ENCODE peak calls at places on chromosome 2, in five cellular contexts. E is astrocyte of the cerebellum, U is IMR-90, Z is adrenal gland, P is astrocyte. V is an unnamed sample.

GRCh38 chr2:119579457-119580295 is 35.4 kb downstream of the CFAP221 start:
- DNase-seq in Z (no peak), E (no peak), P (no peak), U (no peak), V (no peak)

GRCh38 chr2:13522917-13523821 is 806.4 kb downstream of the TRIB2 start:
- DNase-seq in P (peak; percentile 71), E (peak; percentile 47), Z (no peak), U (no peak), V (no peak)

GRCh38 chr2:199464614-199465352 is 7.0 kb upstream of the SATB2 start:
- DNase-seq in E (no peak), U (no peak), P (no peak), Z (no peak), V (no peak)

GRCh38 chr2:48107326-48107925 is 201.1 kb upstream of the FBXO11 start:
- DNase-seq in P (peak; percentile 49), Z (no peak), E (peak; percentile 20), U (peak; percentile 77), V (peak; percentile 77)

GRCh38 chr2:29311458-29311857 is 196.2 kb downstream of the CLIP4 start:
- DNase-seq in U (no peak), E (no peak), Z (no peak), P (no peak), V (no peak)

GRCh38 chr2:183243760-183244159 is 119.5 kb downstream of the NUP35 start:
- DNase-seq in E (no peak), U (no peak), Z (no peak), P (no peak), V (no peak)

GRCh38 chr2:68637047-68637446 is 6.3 kb upstream of the PROKR1 start:
- DNase-seq in E (no peak), P (no peak), U (no peak), Z (no peak), V (no peak)

GRCh38 chr2:70541481-70542020 is 12.1 kb downstream of the TGFA start:
- DNase-seq in E (no peak), P (peak; percentile 42), Z (no peak), U (no peak), V (no peak)

GRCh38 chr2:224650815-224651439 is 65.2 kb downstream of the CCDC195 start:
- DNase-seq in E (peak; percentile 39), U (peak; percentile 56), P (peak; percentile 25), Z (no peak), V (peak; percentile 52)

GRCh38 chr2:54903736-54904554 is 146.3 kb downstream of the RTN4 start:
- DNase-seq in P (peak; percentile 99), E (peak; percentile 93), Z (no peak), U (peak; percentile 99), V (peak; percentile 96)

GRCh38 chr2:44169155-44169898 is 652 bp downstream of the PPM1B start:
- DNase-seq in U (peak; percentile 37), P (peak; percentile 23), Z (peak; percentile 56), E (peak; percentile 13), V (peak; percentile 48)

GRCh38 chr2:55277310-55277709 is 8.3 kb upstream of the MTIF2 start:
- DNase-seq in U (no peak), E (no peak), P (no peak), Z (no peak), V (no peak)

GRCh38 chr2:110770308-110770695 is 37.9 kb downstream of the ACOXL start:
- DNase-seq in U (no peak), E (no peak), Z (no peak), P (no peak), V (no peak)

GRCh38 chr2:37779123-37779522 is 107.7 kb upstream of the CDC42EP3 start:
- DNase-seq in Z (no peak), U (peak; percentile 59), E (no peak), P (no peak), V (no peak)

GRCh38 chr2:239206851-239207250 is 194.0 kb downstream of the HDAC4 start:
- DNase-seq in Z (no peak), P (no peak), E (no peak), U (no peak), V (no peak)

GRCh38 chr2:230891509-230891908 is 26.8 kb downstream of the ITM2C start:
- DNase-seq in U (no peak), Z (no peak), E (no peak), P (no peak), V (no peak)

GRCh38 chr2:195003926-195004325 is 653.1 kb upstream of the SLC39A10 start:
- DNase-seq in U (no peak), Z (no peak), E (no peak), P (no peak), V (no peak)

GRCh38 chr2:172606285-172606684 is 50.4 kb downstream of the PDK1 start:
- DNase-seq in Z (no peak), P (peak; percentile 11), E (no peak), U (peak; percentile 54), V (no peak)

GRCh38 chr2:102185347-102185746 is 1.5 kb upstream of the IL1RL2 start:
- DNase-seq in Z (no peak), U (no peak), E (no peak), P (no peak), V (peak; percentile 77)

GRCh38 chr2:95402370-95403203 is at the start of gene FAHD2A:
- DNase-seq in U (peak; percentile 84), P (peak; percentile 72), Z (peak; percentile 97), E (peak; percentile 71), V (peak; percentile 86)

GRCh38 chr2:213188533-213188867 is 37.1 kb upstream of the IKZF2 start:
- DNase-seq in U (no peak), Z (no peak), P (no peak), E (no peak), V (no peak)

GRCh38 chr2:219517954-219518778 is 3.9 kb downstream of the ASIC4 start:
- DNase-seq in U (no peak), E (no peak), Z (no peak), P (no peak), V (no peak)

GRCh38 chr2:185780890-185781289 is 42.3 kb downstream of the FSIP2 start:
- DNase-seq in U (no peak), Z (no peak), P (no peak), E (no peak), V (no peak)

GRCh38 chr2:81658227-81658626 is 1353.7 kb upstream of the LRRTM1 start:
- DNase-seq in P (peak; percentile 16), U (peak; percentile 15), E (no peak), Z (no peak), V (no peak)

GRCh38 chr2:62775367-62775668 is 69.8 kb downstream of the EHBP1 start:
- DNase-seq in E (no peak), Z (no peak), P (no peak), U (no peak), V (no peak)

GRCh38 chr2:56185582-56186046 is 1.8 kb downstream of the CCDC85A start:
- DNase-seq in U (no peak), E (no peak), Z (no peak), P (peak; percentile 42), V (peak; percentile 67)

DNA sequence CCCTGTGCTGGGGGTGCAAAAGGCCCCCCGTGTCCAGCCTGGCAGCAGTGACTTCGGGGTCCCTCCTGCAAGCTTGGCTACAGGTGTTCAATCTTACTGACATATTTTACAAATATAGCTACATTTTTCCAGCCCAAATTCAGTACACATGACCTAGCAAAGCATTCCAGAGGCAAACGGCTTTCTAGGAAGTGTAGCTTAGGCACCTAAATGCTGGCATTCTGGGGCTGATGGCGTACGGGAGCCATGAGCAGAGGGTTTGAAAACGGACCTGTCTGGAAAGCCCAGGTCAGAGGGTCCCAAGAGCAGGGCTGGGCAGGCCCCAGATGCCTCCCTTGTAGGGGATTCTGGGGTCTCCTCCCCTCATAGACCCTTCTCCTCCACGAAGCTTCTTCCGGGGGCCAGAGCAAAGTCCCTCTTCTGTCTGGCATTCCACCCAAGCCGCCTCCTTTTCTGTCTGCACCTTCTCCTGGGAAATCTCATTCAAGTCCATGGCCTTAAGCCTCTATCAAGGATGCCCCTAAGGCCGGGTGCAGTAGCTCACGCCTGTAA is 63.3 kb upstream of the ASAP2 start:
- DNase-seq in U (no peak), P (peak; percentile 12), E (no peak), Z (no peak), V (no peak)
- H3K4me3 ChIP-seq in U (no peak overlapping the region), P (no peak overlapping the region), E (peak overlapping the region; percentile 19), Z (peak overlapping the region; percentile 18), V (peak overlapping the region; percentile 23)

GRCh38 chr2:18435425-18436037 is 124.9 kb downstream of the RDH14 start:
- DNase-seq in U (peak; percentile 79), Z (no peak), E (peak; percentile 66), P (peak; percentile 41), V (peak; percentile 88)
- TF ChIP-seq CTCF in U (peak; percentile 75), Z (peak; percentile 58), E (peak; percentile 40), P (peak; percentile 69), V (peak; percentile 63)

GRCh38 chr2:85729825-85730510 is 23.8 kb upstream of the ATOH8 start:
- DNase-seq in Z (no peak), P (no peak), E (no peak), U (no peak), V (no peak)

GRCh38 chr2:85730686-85731085 is 23.1 kb upstream of the ATOH8 start:
- DNase-seq in U (no peak), E (no peak), Z (no peak), P (no peak), V (no peak)

GRCh38 chr2:85727798-85728197 is 26.0 kb upstream of the ATOH8 start:
- DNase-seq in U (no peak), Z (no peak), E (no peak), P (no peak), V (no peak)

GRCh38 chr2:85728883-85729824 is 24.6 kb upstream of the ATOH8 start:
- DNase-seq in P (no peak), U (peak; percentile 72), E (peak; percentile 50), Z (peak; percentile 90), V (peak; percentile 89)

GRCh38 chr2:85728342-85728741 is 25.4 kb upstream of the ATOH8 start:
- DNase-seq in Z (no peak), E (no peak), U (no peak), P (no peak), V (no peak)
- H3K4me3 ChIP-seq in Z (no peak overlapping the region), E (no peak overlapping the region), U (no peak overlapping the region), P (no peak overlapping the region), V (no peak overlapping the region)

DNA sequence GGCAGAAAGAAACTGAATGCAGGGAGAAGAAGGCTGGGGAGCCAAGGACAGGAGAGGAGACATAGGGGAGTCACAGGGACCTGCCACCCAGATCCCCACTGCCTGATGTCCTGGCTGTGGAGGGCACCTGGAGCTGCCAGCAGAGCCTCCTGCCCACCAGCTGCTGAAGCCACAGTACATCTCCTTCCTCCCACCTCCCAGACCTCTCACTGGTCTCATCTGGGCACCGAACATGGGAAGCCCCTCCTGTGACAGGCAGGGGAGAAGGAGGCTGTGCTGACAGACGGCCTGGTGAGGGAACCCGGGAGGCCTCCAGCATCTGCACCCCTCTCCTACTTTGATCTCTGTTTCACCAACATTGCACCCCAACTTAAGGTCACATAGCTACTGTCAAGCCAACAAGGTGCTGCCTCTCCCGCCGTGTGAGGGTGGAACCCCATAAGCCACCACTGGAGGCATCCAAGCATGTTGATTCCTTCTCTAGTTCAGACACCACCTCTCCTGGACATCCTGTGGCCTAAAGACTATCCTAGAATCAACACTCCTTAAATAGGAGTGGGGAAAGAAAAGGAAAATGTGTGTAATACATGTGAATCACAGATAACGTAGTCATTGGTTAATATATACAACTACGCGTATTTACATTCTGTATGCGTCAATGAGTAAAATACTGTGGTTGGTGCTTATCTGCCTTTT is 3.6 kb upstream of the RNPEPL1 start:
- DNase-seq in E (no peak), Z (peak; percentile 18), P (no peak), U (peak; percentile 88), V (peak; percentile 57)
- TF ChIP-seq CTCF in E (no peak), Z (no peak), P (peak; percentile 3), U (peak; percentile 43), V (peak; percentile 17)

GRCh38 chr2:10526281-10526680 is 78.2 kb upstream of the ODC1 start:
- DNase-seq in Z (no peak), U (no peak), P (no peak), E (no peak), V (no peak)
- H3K4me3 ChIP-seq in Z (no peak overlapping the region), U (no peak overlapping the region), P (no peak overlapping the region), E (no peak overlapping the region), V (no peak overlapping the region)

GRCh38 chr2:166944909-166945308 is 56.6 kb downstream of the XIRP2 start:
- DNase-seq in Z (no peak), U (no peak), P (no peak), E (no peak), V (no peak)
- TF ChIP-seq CTCF in Z (no peak), U (no peak), P (no peak), E (no peak), V (no peak)